ENCODE peak calls at places on chromosomes 6 and 20, in nine cellular contexts. One of them, this sample, is unnamed.

GRCh38 chr6:37489697-37490336 is 9.9 kb downstream of the CCDC167 start:
- DNase-seq in GM12878: no peak
- DNase-seq in SK-N-SH: peak; percentile 68
- DNase-seq in A549: no peak
- DNase-seq in Panc1: no peak
- DNase-seq in HepG2: peak; percentile 39
- DNase-seq in GM23338: no peak
- DNase-seq in K562: peak; percentile 50
- DNase-seq in HCT116: no peak
- DNase-seq in this sample: no peak

GRCh38 chr20:64077094-64077493 is 2.2 kb downstream of the RGS19 start:
- DNase-seq in K562: no peak
- DNase-seq in GM12878: no peak
- DNase-seq in SK-N-SH: no peak
- DNase-seq in HepG2: no peak
- DNase-seq in HCT116: no peak
- DNase-seq in A549: no peak
- DNase-seq in Panc1: no peak
- DNase-seq in GM23338: no peak
- DNase-seq in this sample: peak; percentile 79

GRCh38 chr6:73581293-73581692 is 60.5 kb upstream of the EEF1A1 start:
- DNase-seq in GM12878: no peak
- DNase-seq in K562: no peak
- DNase-seq in HepG2: no peak
- DNase-seq in Panc1: no peak
- DNase-seq in SK-N-SH: no peak
- DNase-seq in A549: no peak
- DNase-seq in HCT116: no peak
- DNase-seq in GM23338: no peak
- DNase-seq in this sample: no peak

GRCh38 chr6:90900034-90900433 is 313.2 kb upstream of the MAP3K7 start:
- DNase-seq in A549: no peak
- DNase-seq in HCT116: no peak
- DNase-seq in GM23338: no peak
- DNase-seq in HepG2: no peak
- DNase-seq in SK-N-SH: no peak
- DNase-seq in GM12878: no peak
- DNase-seq in Panc1: no peak
- DNase-seq in K562: no peak
- DNase-seq in this sample: no peak

GRCh38 chr6:108565893-108566292 is 5.2 kb downstream of the FOXO3 start:
- DNase-seq in GM23338: no peak
- DNase-seq in Panc1: no peak
- DNase-seq in K562: no peak
- DNase-seq in SK-N-SH: no peak
- DNase-seq in GM12878: no peak
- DNase-seq in A549: no peak
- DNase-seq in HepG2: peak; percentile 81
- DNase-seq in HCT116: no peak
- DNase-seq in this sample: peak; percentile 90

GRCh38 chr6:36969988-36970891 is 15.7 kb downstream of the PI16 start:
- DNase-seq in SK-N-SH: no peak
- DNase-seq in HepG2: no peak
- DNase-seq in K562: peak; percentile 38
- DNase-seq in HCT116: no peak
- DNase-seq in GM12878: no peak
- DNase-seq in Panc1: no peak
- DNase-seq in GM23338: no peak
- DNase-seq in A549: no peak
- DNase-seq in this sample: no peak

GRCh38 chr6:155543141-155543870 is 87.7 kb upstream of the NOX3 start:
- DNase-seq in HepG2: no peak
- DNase-seq in SK-N-SH: no peak
- DNase-seq in Panc1: no peak
- DNase-seq in A549: no peak
- DNase-seq in HCT116: no peak
- DNase-seq in GM23338: no peak
- DNase-seq in GM12878: no peak
- DNase-seq in K562: no peak
- DNase-seq in this sample: no peak

GRCh38 chr6:168145747-168146596 is 67.0 kb upstream of the FRMD1 start:
- DNase-seq in GM23338: no peak
- DNase-seq in Panc1: no peak
- DNase-seq in K562: no peak
- DNase-seq in SK-N-SH: no peak
- DNase-seq in GM12878: no peak
- DNase-seq in HepG2: no peak
- DNase-seq in A549: no peak
- DNase-seq in HCT116: no peak
- DNase-seq in this sample: no peak

GRCh38 chr6:152952045-152952444 is 30.8 kb downstream of the FBXO5 start:
- DNase-seq in SK-N-SH: no peak
- DNase-seq in Panc1: no peak
- DNase-seq in K562: no peak
- DNase-seq in GM23338: peak; percentile 33
- DNase-seq in A549: no peak
- DNase-seq in HCT116: no peak
- DNase-seq in GM12878: no peak
- DNase-seq in HepG2: peak; percentile 34
- DNase-seq in this sample: no peak

GRCh38 chr20:55424968-55425367 is 580.4 kb downstream of the CBLN4 start:
- DNase-seq in GM23338: no peak
- DNase-seq in SK-N-SH: no peak
- DNase-seq in K562: no peak
- DNase-seq in A549: no peak
- DNase-seq in GM12878: no peak
- DNase-seq in HepG2: no peak
- DNase-seq in HCT116: no peak
- DNase-seq in Panc1: no peak
- DNase-seq in this sample: no peak

GRCh38 chr20:62804021-62804631 is 509 bp upstream of the OGFR start:
- DNase-seq in Panc1: no peak
- DNase-seq in GM12878: no peak
- DNase-seq in K562: no peak
- DNase-seq in GM23338: no peak
- DNase-seq in A549: no peak
- DNase-seq in HCT116: no peak
- DNase-seq in SK-N-SH: peak; percentile 64
- DNase-seq in HepG2: peak; percentile 67
- DNase-seq in this sample: no peak
- TF ChIP-seq REST in Panc1: no peak
- TF ChIP-seq REST in GM12878: no peak
- TF ChIP-seq REST in K562: no peak
- TF ChIP-seq REST in GM23338: no peak
- TF ChIP-seq REST in A549: no peak
- TF ChIP-seq REST in HCT116: no peak
- TF ChIP-seq REST in SK-N-SH: no peak
- TF ChIP-seq REST in HepG2: no peak
- TF ChIP-seq REST in this sample: no peak

DNA sequence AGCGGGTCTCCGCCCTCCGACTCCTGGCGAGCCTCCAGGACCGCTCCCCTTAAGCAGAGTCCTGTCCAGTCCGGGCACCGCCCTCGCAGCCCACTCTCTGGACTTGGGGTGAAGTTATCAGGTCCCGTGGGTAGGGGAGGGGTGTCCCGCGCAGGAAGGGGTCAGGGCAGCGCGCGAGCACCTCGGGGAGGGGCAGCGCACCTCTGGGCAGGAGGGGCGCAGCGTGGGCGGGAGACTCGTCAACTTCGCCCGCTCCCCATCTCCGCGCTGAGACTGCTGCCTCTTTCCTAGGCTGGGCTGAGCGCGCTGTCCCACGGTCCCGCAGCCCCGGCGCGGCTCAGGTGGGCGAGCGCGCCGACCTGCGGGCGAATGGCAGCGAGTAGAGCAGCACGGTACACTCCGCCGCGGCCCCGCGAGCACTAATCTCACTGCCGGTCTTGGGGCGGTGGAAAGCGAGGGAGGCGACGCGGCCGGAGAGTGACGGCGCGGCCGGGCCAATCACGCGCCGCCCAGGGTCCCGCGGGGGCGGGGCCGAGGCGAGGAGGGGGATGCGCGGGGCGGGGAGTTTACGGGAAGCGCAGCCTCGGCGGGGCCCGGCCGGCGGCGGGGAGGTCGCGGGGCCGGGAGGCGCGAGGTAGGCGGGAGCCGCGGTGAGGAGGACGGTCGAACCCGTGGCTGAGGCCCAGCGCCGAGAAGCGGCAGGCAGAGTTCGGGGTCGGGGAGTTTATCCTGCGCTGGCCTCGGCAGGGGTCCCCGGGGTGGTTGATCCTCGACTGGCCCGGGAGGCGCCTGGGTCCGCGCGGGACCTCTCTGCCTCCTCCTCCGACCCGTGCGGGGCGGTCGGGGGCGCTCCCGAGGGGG is at the start of gene MAN1A1:
- DNase-seq in HCT116: peak; percentile 56
- DNase-seq in SK-N-SH: peak; percentile 99
- DNase-seq in GM12878: no peak
- DNase-seq in Panc1: no peak
- DNase-seq in A549: peak; percentile 6
- DNase-seq in HepG2: peak; percentile 87
- DNase-seq in K562: peak; percentile 98
- DNase-seq in GM23338: peak; percentile 92
- DNase-seq in this sample: peak; percentile 14
- TF ChIP-seq CTCF in HCT116: no peak
- TF ChIP-seq CTCF in SK-N-SH: no peak
- TF ChIP-seq CTCF in GM12878: no peak
- TF ChIP-seq CTCF in Panc1: no peak
- TF ChIP-seq CTCF in A549: no peak
- TF ChIP-seq CTCF in HepG2: peak; percentile 51
- TF ChIP-seq CTCF in K562: peak; percentile 47
- TF ChIP-seq CTCF in GM23338: no peak
- TF ChIP-seq CTCF in this sample: no peak

GRCh38 chr20:44678247-44678646 is 26.7 kb upstream of the ADA start:
- DNase-seq in SK-N-SH: no peak
- DNase-seq in Panc1: no peak
- DNase-seq in HCT116: no peak
- DNase-seq in K562: no peak
- DNase-seq in A549: no peak
- DNase-seq in GM23338: no peak
- DNase-seq in GM12878: no peak
- DNase-seq in HepG2: no peak
- DNase-seq in this sample: no peak
- TF ChIP-seq REST in SK-N-SH: no peak
- TF ChIP-seq REST in Panc1: no peak
- TF ChIP-seq REST in HCT116: no peak
- TF ChIP-seq REST in K562: no peak
- TF ChIP-seq REST in A549: no peak
- TF ChIP-seq REST in GM23338: no peak
- TF ChIP-seq REST in GM12878: no peak
- TF ChIP-seq REST in HepG2: no peak
- TF ChIP-seq REST in this sample: no peak

GRCh38 chr6:33828452-33828763 is 24.6 kb upstream of the MLN start:
- DNase-seq in Panc1: no peak
- DNase-seq in HepG2: no peak
- DNase-seq in K562: no peak
- DNase-seq in HCT116: no peak
- DNase-seq in SK-N-SH: no peak
- DNase-seq in GM12878: no peak
- DNase-seq in GM23338: no peak
- DNase-seq in A549: no peak
- DNase-seq in this sample: no peak
- TF ChIP-seq CTCF in Panc1: no peak
- TF ChIP-seq CTCF in HepG2: no peak
- TF ChIP-seq CTCF in K562: no peak
- TF ChIP-seq CTCF in HCT116: no peak
- TF ChIP-seq CTCF in SK-N-SH: no peak
- TF ChIP-seq CTCF in GM12878: no peak
- TF ChIP-seq CTCF in GM23338: no peak
- TF ChIP-seq CTCF in A549: no peak
- TF ChIP-seq CTCF in this sample: no peak

GRCh38 chr6:119344306-119344705 is 5.3 kb downstream of the MAN1A1 start:
- DNase-seq in Panc1: no peak
- DNase-seq in GM23338: no peak
- DNase-seq in SK-N-SH: no peak
- DNase-seq in HepG2: peak; percentile 40
- DNase-seq in K562: no peak
- DNase-seq in GM12878: no peak
- DNase-seq in A549: no peak
- DNase-seq in HCT116: no peak
- DNase-seq in this sample: no peak
- TF ChIP-seq REST in Panc1: no peak
- TF ChIP-seq REST in GM23338: no peak
- TF ChIP-seq REST in SK-N-SH: no peak
- TF ChIP-seq REST in HepG2: no peak
- TF ChIP-seq REST in K562: no peak
- TF ChIP-seq REST in GM12878: no peak
- TF ChIP-seq REST in A549: no peak
- TF ChIP-seq REST in HCT116: no peak
- TF ChIP-seq REST in this sample: no peak

GRCh38 chr6:115665310-115665709 is 395.4 kb downstream of the FRK start:
- DNase-seq in K562: no peak
- DNase-seq in GM23338: peak; percentile 16
- DNase-seq in A549: no peak
- DNase-seq in GM12878: no peak
- DNase-seq in HCT116: no peak
- DNase-seq in Panc1: no peak
- DNase-seq in SK-N-SH: no peak
- DNase-seq in HepG2: no peak
- DNase-seq in this sample: no peak
- TF ChIP-seq CTCF in K562: no peak
- TF ChIP-seq CTCF in GM23338: no peak
- TF ChIP-seq CTCF in A549: no peak
- TF ChIP-seq CTCF in GM12878: no peak
- TF ChIP-seq CTCF in HCT116: no peak
- TF ChIP-seq CTCF in Panc1: no peak
- TF ChIP-seq CTCF in SK-N-SH: no peak
- TF ChIP-seq CTCF in HepG2: no peak
- TF ChIP-seq CTCF in this sample: no peak

This sample was measured in HL-60.